ENCODE peak calls at places on chromosomes 6 and 20, in nine cellular contexts. One of them, this sample, is unnamed.

GRCh38 chr20:59560588-59561227 is 43.6 kb upstream of the PHACTR3 start:
- DNase-seq in lower lobe of right lung: no peak
- DNase-seq in endodermal cell: no peak
- DNase-seq in breast epithelium: no peak
- DNase-seq in fibroblast of mammary gland: peak
- DNase-seq in RWPE1: peak
- DNase-seq in HFFc6: peak
- DNase-seq in AG09309: no peak
- DNase-seq in CD8-positive, alpha-beta T cell: no peak
- DNase-seq in this sample: no peak

GRCh38 chr6:145245119-145245518 is 490.2 kb downstream of the EPM2A start:
- DNase-seq in lower lobe of right lung: no peak
- DNase-seq in endodermal cell: no peak
- DNase-seq in breast epithelium: no peak
- DNase-seq in fibroblast of mammary gland: peak
- DNase-seq in RWPE1: no peak
- DNase-seq in HFFc6: no peak
- DNase-seq in AG09309: no peak
- DNase-seq in CD8-positive, alpha-beta T cell: no peak
- DNase-seq in this sample: no peak

GRCh38 chr6:165183071-165183470 is 126.3 kb downstream of the C6orf118 start:
- DNase-seq in lower lobe of right lung: no peak
- DNase-seq in endodermal cell: no peak
- DNase-seq in breast epithelium: no peak
- DNase-seq in fibroblast of mammary gland: peak
- DNase-seq in RWPE1: no peak
- DNase-seq in HFFc6: no peak
- DNase-seq in AG09309: no peak
- DNase-seq in CD8-positive, alpha-beta T cell: no peak
- DNase-seq in this sample: no peak

GRCh38 chr20:24665741-24666191 is 196.3 kb downstream of the SYNDIG1 start:
- DNase-seq in lower lobe of right lung: no peak
- DNase-seq in endodermal cell: no peak
- DNase-seq in breast epithelium: no peak
- DNase-seq in fibroblast of mammary gland: no peak
- DNase-seq in RWPE1: no peak
- DNase-seq in HFFc6: no peak
- DNase-seq in AG09309: no peak
- DNase-seq in CD8-positive, alpha-beta T cell: no peak
- DNase-seq in this sample: no peak

GRCh38 chr6:62272118-62272517 is 13.9 kb downstream of the KHDRBS2 start:
- DNase-seq in lower lobe of right lung: no peak
- DNase-seq in endodermal cell: no peak
- DNase-seq in breast epithelium: no peak
- DNase-seq in fibroblast of mammary gland: no peak
- DNase-seq in RWPE1: no peak
- DNase-seq in HFFc6: no peak
- DNase-seq in AG09309: no peak
- DNase-seq in CD8-positive, alpha-beta T cell: no peak
- DNase-seq in this sample: no peak

GRCh38 chr20:31719644-31720485 is 2.8 kb downstream of the BCL2L1 start:
- DNase-seq in lower lobe of right lung: no peak
- DNase-seq in endodermal cell: peak
- DNase-seq in breast epithelium: peak
- DNase-seq in fibroblast of mammary gland: no peak
- DNase-seq in RWPE1: peak
- DNase-seq in HFFc6: peak
- DNase-seq in AG09309: no peak
- DNase-seq in CD8-positive, alpha-beta T cell: no peak
- DNase-seq in this sample: no peak

GRCh38 chr6:13338038-13338437 is 9.7 kb upstream of the TBC1D7 start:
- DNase-seq in lower lobe of right lung: peak
- DNase-seq in endodermal cell: no peak
- DNase-seq in breast epithelium: no peak
- DNase-seq in fibroblast of mammary gland: no peak
- DNase-seq in RWPE1: no peak
- DNase-seq in HFFc6: no peak
- DNase-seq in AG09309: no peak
- DNase-seq in CD8-positive, alpha-beta T cell: no peak
- DNase-seq in this sample: no peak

GRCh38 chr6:43386492-43386891 is 17.0 kb upstream of the ZNF318 start:
- DNase-seq in lower lobe of right lung: no peak
- DNase-seq in endodermal cell: no peak
- DNase-seq in breast epithelium: no peak
- DNase-seq in fibroblast of mammary gland: peak
- DNase-seq in RWPE1: no peak
- DNase-seq in HFFc6: no peak
- DNase-seq in AG09309: no peak
- DNase-seq in CD8-positive, alpha-beta T cell: no peak
- DNase-seq in this sample: no peak

GRCh38 chr20:32238483-32239425 is 31.1 kb downstream of the POFUT1 start:
- DNase-seq in lower lobe of right lung: no peak
- DNase-seq in endodermal cell: peak
- DNase-seq in breast epithelium: no peak
- DNase-seq in fibroblast of mammary gland: peak
- DNase-seq in RWPE1: no peak
- DNase-seq in HFFc6: no peak
- DNase-seq in AG09309: no peak
- DNase-seq in CD8-positive, alpha-beta T cell: no peak
- DNase-seq in this sample: no peak

GRCh38 chr6:139376604-139377218 is 2.3 kb upstream of the CITED2 start:
- DNase-seq in lower lobe of right lung: no peak
- DNase-seq in endodermal cell: no peak
- DNase-seq in breast epithelium: peak
- DNase-seq in fibroblast of mammary gland: peak
- DNase-seq in RWPE1: peak
- DNase-seq in HFFc6: peak
- DNase-seq in AG09309: no peak
- DNase-seq in CD8-positive, alpha-beta T cell: no peak
- DNase-seq in this sample: no peak

DNA sequence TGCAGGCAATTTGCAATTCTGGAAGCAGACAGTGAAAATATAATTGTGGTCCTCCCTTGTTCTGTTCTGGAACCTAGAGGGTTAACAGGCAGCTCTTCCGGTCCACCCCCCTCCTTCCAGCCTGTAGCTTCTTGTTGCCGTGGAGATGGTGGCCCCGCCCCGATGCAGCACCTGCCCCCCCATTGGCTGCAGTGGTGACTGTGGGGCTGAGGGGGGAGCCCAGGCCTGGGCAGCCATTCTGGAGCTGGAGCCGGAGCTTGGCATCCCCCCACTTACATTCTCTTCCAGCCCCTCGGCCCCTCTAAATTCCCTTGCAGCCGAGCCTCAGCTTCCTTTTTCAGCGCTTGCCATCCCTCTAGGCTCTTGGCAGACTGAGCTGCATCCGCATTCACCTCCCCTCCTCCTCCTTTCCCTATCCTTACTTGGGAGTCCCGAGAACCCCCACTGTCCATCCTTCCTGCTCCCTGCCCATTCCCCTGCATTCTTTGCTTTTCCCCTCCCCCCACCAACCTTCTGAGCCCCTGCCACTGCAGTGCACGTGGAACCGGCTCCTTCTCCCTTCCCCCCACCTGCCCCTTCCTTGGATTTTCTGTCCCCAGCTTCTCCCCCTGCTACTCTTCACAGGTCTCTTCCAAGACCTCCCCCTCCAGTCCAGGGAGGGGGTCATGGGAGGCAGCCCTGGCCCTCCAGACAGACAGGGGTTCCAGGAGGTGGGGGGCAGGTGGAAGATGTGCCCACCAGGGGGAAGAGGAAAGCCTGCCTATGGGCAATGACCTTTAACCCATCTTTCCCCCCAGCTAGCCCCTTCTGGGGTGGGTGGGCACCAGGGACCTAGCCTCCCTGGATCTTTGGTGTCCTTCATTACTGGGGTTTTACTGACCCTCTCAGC is 11.4 kb downstream of the SYNGAP1 start:
- DNase-seq in lower lobe of right lung: peak
- DNase-seq in endodermal cell: peak
- DNase-seq in breast epithelium: no peak
- DNase-seq in fibroblast of mammary gland: peak
- DNase-seq in RWPE1: peak
- DNase-seq in HFFc6: peak
- DNase-seq in AG09309: no peak
- DNase-seq in CD8-positive, alpha-beta T cell: peak
- DNase-seq in this sample: peak
- TF ChIP-seq CTCF in lower lobe of right lung: no peak
- TF ChIP-seq CTCF in endodermal cell: peak
- TF ChIP-seq CTCF in breast epithelium: no peak
- TF ChIP-seq CTCF in fibroblast of mammary gland: no peak
- TF ChIP-seq CTCF in RWPE1: no peak
- TF ChIP-seq CTCF in HFFc6: no peak
- TF ChIP-seq CTCF in AG09309: no peak
- TF ChIP-seq CTCF in CD8-positive, alpha-beta T cell: no peak
- TF ChIP-seq CTCF in this sample: no peak

DNA sequence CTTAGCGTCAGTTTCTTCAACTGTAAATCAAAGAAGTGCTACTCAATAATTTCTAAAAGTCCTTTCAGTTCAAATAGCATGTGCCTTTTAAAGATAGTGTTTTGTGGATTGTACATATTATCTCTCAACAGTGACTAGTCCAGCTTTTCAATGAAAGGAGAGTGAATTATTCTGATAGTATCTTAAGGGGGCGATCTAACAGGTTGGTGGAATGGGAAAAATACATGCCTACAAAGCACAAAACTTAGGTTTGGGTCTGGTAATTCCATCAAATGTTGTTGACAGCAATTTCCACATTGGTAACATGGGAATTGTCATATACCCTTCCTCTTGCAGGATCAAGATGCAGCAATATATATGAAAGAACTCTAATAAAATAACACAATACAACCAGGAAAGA is 50.1 kb upstream of the HDGFL1 start:
- DNase-seq in lower lobe of right lung: no peak
- DNase-seq in endodermal cell: no peak
- DNase-seq in breast epithelium: no peak
- DNase-seq in fibroblast of mammary gland: no peak
- DNase-seq in RWPE1: no peak
- DNase-seq in HFFc6: no peak
- DNase-seq in AG09309: no peak
- DNase-seq in CD8-positive, alpha-beta T cell: no peak
- DNase-seq in this sample: no peak
- TF ChIP-seq CTCF in lower lobe of right lung: no peak
- TF ChIP-seq CTCF in endodermal cell: peak
- TF ChIP-seq CTCF in breast epithelium: no peak
- TF ChIP-seq CTCF in fibroblast of mammary gland: no peak
- TF ChIP-seq CTCF in RWPE1: no peak
- TF ChIP-seq CTCF in HFFc6: no peak
- TF ChIP-seq CTCF in AG09309: no peak
- TF ChIP-seq CTCF in CD8-positive, alpha-beta T cell: no peak
- TF ChIP-seq CTCF in this sample: no peak

GRCh38 chr20:50061151-50062005 is 51.6 kb downstream of the UBE2V1 start:
- DNase-seq in lower lobe of right lung: no peak
- DNase-seq in endodermal cell: peak
- DNase-seq in breast epithelium: no peak
- DNase-seq in fibroblast of mammary gland: no peak
- DNase-seq in RWPE1: no peak
- DNase-seq in HFFc6: no peak
- DNase-seq in AG09309: no peak
- DNase-seq in CD8-positive, alpha-beta T cell: no peak
- DNase-seq in this sample: no peak
- TF ChIP-seq CTCF in lower lobe of right lung: no peak
- TF ChIP-seq CTCF in endodermal cell: no peak
- TF ChIP-seq CTCF in breast epithelium: no peak
- TF ChIP-seq CTCF in fibroblast of mammary gland: no peak
- TF ChIP-seq CTCF in RWPE1: no peak
- TF ChIP-seq CTCF in HFFc6: no peak
- TF ChIP-seq CTCF in AG09309: no peak
- TF ChIP-seq CTCF in CD8-positive, alpha-beta T cell: no peak
- TF ChIP-seq CTCF in this sample: no peak

GRCh38 chr20:47233333-47234188 is 122.9 kb downstream of the ZMYND8 start:
- DNase-seq in lower lobe of right lung: no peak
- DNase-seq in endodermal cell: no peak
- DNase-seq in breast epithelium: no peak
- DNase-seq in fibroblast of mammary gland: peak
- DNase-seq in RWPE1: no peak
- DNase-seq in HFFc6: no peak
- DNase-seq in AG09309: peak
- DNase-seq in CD8-positive, alpha-beta T cell: no peak
- DNase-seq in this sample: no peak

GRCh38 chr20:47232518-47232917 is 124.0 kb downstream of the ZMYND8 start:
- DNase-seq in lower lobe of right lung: no peak
- DNase-seq in endodermal cell: no peak
- DNase-seq in breast epithelium: no peak
- DNase-seq in fibroblast of mammary gland: no peak
- DNase-seq in RWPE1: no peak
- DNase-seq in HFFc6: no peak
- DNase-seq in AG09309: no peak
- DNase-seq in CD8-positive, alpha-beta T cell: no peak
- DNase-seq in this sample: no peak

GRCh38 chr20:47230811-47231256 is 125.7 kb downstream of the ZMYND8 start:
- DNase-seq in lower lobe of right lung: no peak
- DNase-seq in endodermal cell: no peak
- DNase-seq in breast epithelium: no peak
- DNase-seq in fibroblast of mammary gland: no peak
- DNase-seq in RWPE1: no peak
- DNase-seq in HFFc6: peak
- DNase-seq in AG09309: no peak
- DNase-seq in CD8-positive, alpha-beta T cell: no peak
- DNase-seq in this sample: no peak

GRCh38 chr20:47228654-47229053 is 127.8 kb downstream of the ZMYND8 start:
- DNase-seq in lower lobe of right lung: no peak
- DNase-seq in endodermal cell: no peak
- DNase-seq in breast epithelium: no peak
- DNase-seq in fibroblast of mammary gland: no peak
- DNase-seq in RWPE1: no peak
- DNase-seq in HFFc6: no peak
- DNase-seq in AG09309: no peak
- DNase-seq in CD8-positive, alpha-beta T cell: no peak
- DNase-seq in this sample: no peak

GRCh38 chr20:47231382-47232042 is 125.0 kb downstream of the ZMYND8 start:
- DNase-seq in lower lobe of right lung: no peak
- DNase-seq in endodermal cell: no peak
- DNase-seq in breast epithelium: no peak
- DNase-seq in fibroblast of mammary gland: no peak
- DNase-seq in RWPE1: no peak
- DNase-seq in HFFc6: peak
- DNase-seq in AG09309: peak
- DNase-seq in CD8-positive, alpha-beta T cell: no peak
- DNase-seq in this sample: no peak
- TF ChIP-seq CTCF in lower lobe of right lung: no peak
- TF ChIP-seq CTCF in endodermal cell: no peak
- TF ChIP-seq CTCF in breast epithelium: no peak
- TF ChIP-seq CTCF in fibroblast of mammary gland: no peak
- TF ChIP-seq CTCF in RWPE1: no peak
- TF ChIP-seq CTCF in HFFc6: peak
- TF ChIP-seq CTCF in AG09309: peak
- TF ChIP-seq CTCF in CD8-positive, alpha-beta T cell: no peak
- TF ChIP-seq CTCF in this sample: no peak

This sample was measured in mesothelial cell of epicardium.